ENCODE peak calls at places on chromosomes 2 and 18, in eight cellular contexts. F is ascending aorta, E is retina, C is NCI-H1048, A is left kidney, B is left ventricle myocardium superior, N is GM12891, H is hypothalamus. G is an unnamed sample.

GRCh38 chr2:96970248-96970875 is 16.0 kb downstream of the FAM178B start:
- DNase-seq in F (no peak), E (no peak), C (no peak), A (no peak), B (peak), N (no peak), H (no peak), G (no peak)

GRCh38 chr2:177239934-177240600 is 24.5 kb downstream of the NFE2L2 start:
- DNase-seq in H (peak), A (peak), C (no peak), B (no peak), E (no peak), N (no peak), F (no peak), G (peak)

GRCh38 chr18:54717673-54718435 is 110.4 kb upstream of the RAB27B start:
- DNase-seq in F (no peak), H (no peak), C (no peak), N (peak), B (no peak), A (peak), E (peak), G (peak)

GRCh38 chr2:40457846-40458245 is 6.0 kb upstream of the SLC8A1 start:
- DNase-seq in A (no peak), F (no peak), N (no peak), C (no peak), H (no peak), E (no peak), B (no peak), G (no peak)

GRCh38 chr2:200168641-200169265 is 137.7 kb upstream of the SPATS2L start:
- DNase-seq in C (no peak), N (no peak), F (no peak), B (no peak), H (no peak), E (no peak), A (no peak), G (no peak)

GRCh38 chr2:159797468-159798375 is at the start of gene CD302:
- DNase-seq in A (peak), B (peak), H (no peak), N (peak), F (peak), C (no peak), E (peak), G (peak)

GRCh38 chr2:128735296-128735960 is 416.8 kb upstream of the HS6ST1 start:
- DNase-seq in E (no peak), F (no peak), N (no peak), C (no peak), B (no peak), H (no peak), A (no peak), G (no peak)

GRCh38 chr2:100992262-100992661 is 9.8 kb upstream of the RPL31 start:
- DNase-seq in H (no peak), N (no peak), B (no peak), E (no peak), C (no peak), F (no peak), A (no peak), G (no peak)

GRCh38 chr2:45965841-45966498 is 314.5 kb downstream of the PRKCE start:
- DNase-seq in F (no peak), H (no peak), B (no peak), N (no peak), E (no peak), C (no peak), A (no peak), G (no peak)

G was measured in Kasumi-1.